ENCODE peak calls at places on chromosomes 12 and 14, in nine cellular contexts. One of them, this sample, is unnamed.

GRCh38 chr12:88639361-88639760 is 59.1 kb upstream of the KITLG start:
- DNase-seq in lower lobe of right lung: no peak
- DNase-seq in psoas muscle: no peak
- DNase-seq in GM23338: no peak
- DNase-seq in astrocyte of the cerebellum: no peak
- DNase-seq in Caco-2: no peak
- DNase-seq in mammary epithelial cell: no peak
- DNase-seq in retinal pigment epithelial cell: no peak
- DNase-seq in ascending aorta: no peak
- DNase-seq in this sample: peak

GRCh38 chr12:93139028-93139665 is 210.1 kb upstream of the EEA1 start:
- DNase-seq in lower lobe of right lung: no peak
- DNase-seq in psoas muscle: no peak
- DNase-seq in GM23338: no peak
- DNase-seq in astrocyte of the cerebellum: no peak
- DNase-seq in Caco-2: no peak
- DNase-seq in mammary epithelial cell: no peak
- DNase-seq in retinal pigment epithelial cell: no peak
- DNase-seq in ascending aorta: no peak
- DNase-seq in this sample: no peak

GRCh38 chr12:104049278-104050257 is at the start of gene GLT8D2:
- DNase-seq in lower lobe of right lung: peak
- DNase-seq in psoas muscle: peak
- DNase-seq in GM23338: peak
- DNase-seq in astrocyte of the cerebellum: peak
- DNase-seq in Caco-2: peak
- DNase-seq in mammary epithelial cell: peak
- DNase-seq in retinal pigment epithelial cell: no peak
- DNase-seq in ascending aorta: no peak
- DNase-seq in this sample: peak

GRCh38 chr12:48758186-48758585 is 30.7 kb downstream of the ADCY6 start:
- DNase-seq in lower lobe of right lung: no peak
- DNase-seq in psoas muscle: no peak
- DNase-seq in GM23338: no peak
- DNase-seq in astrocyte of the cerebellum: no peak
- DNase-seq in Caco-2: no peak
- DNase-seq in mammary epithelial cell: no peak
- DNase-seq in retinal pigment epithelial cell: no peak
- DNase-seq in ascending aorta: no peak
- DNase-seq in this sample: peak

GRCh38 chr12:67287311-67287710 is 18.2 kb downstream of the CAND1 start:
- DNase-seq in lower lobe of right lung: no peak
- DNase-seq in psoas muscle: no peak
- DNase-seq in GM23338: no peak
- DNase-seq in astrocyte of the cerebellum: no peak
- DNase-seq in Caco-2: no peak
- DNase-seq in mammary epithelial cell: no peak
- DNase-seq in retinal pigment epithelial cell: no peak
- DNase-seq in ascending aorta: no peak
- DNase-seq in this sample: no peak

GRCh38 chr12:41277019-41277770 is 89.1 kb downstream of the PDZRN4 start:
- DNase-seq in lower lobe of right lung: no peak
- DNase-seq in psoas muscle: no peak
- DNase-seq in GM23338: peak
- DNase-seq in astrocyte of the cerebellum: peak
- DNase-seq in Caco-2: peak
- DNase-seq in mammary epithelial cell: peak
- DNase-seq in retinal pigment epithelial cell: peak
- DNase-seq in ascending aorta: no peak
- DNase-seq in this sample: peak

GRCh38 chr14:23066855-23067744 is 9.8 kb upstream of the CDH24 start:
- DNase-seq in lower lobe of right lung: no peak
- DNase-seq in psoas muscle: no peak
- DNase-seq in GM23338: no peak
- DNase-seq in astrocyte of the cerebellum: no peak
- DNase-seq in Caco-2: no peak
- DNase-seq in mammary epithelial cell: no peak
- DNase-seq in retinal pigment epithelial cell: no peak
- DNase-seq in ascending aorta: no peak
- DNase-seq in this sample: no peak

GRCh38 chr14:93173943-93174395 is 10.7 kb downstream of the MOAP1 start:
- DNase-seq in lower lobe of right lung: no peak
- DNase-seq in psoas muscle: no peak
- DNase-seq in GM23338: no peak
- DNase-seq in astrocyte of the cerebellum: no peak
- DNase-seq in Caco-2: no peak
- DNase-seq in mammary epithelial cell: peak
- DNase-seq in retinal pigment epithelial cell: no peak
- DNase-seq in ascending aorta: no peak
- DNase-seq in this sample: no peak

GRCh38 chr12:68835333-68835908 is 27.4 kb downstream of the MDM2 start:
- DNase-seq in lower lobe of right lung: no peak
- DNase-seq in psoas muscle: no peak
- DNase-seq in GM23338: no peak
- DNase-seq in astrocyte of the cerebellum: no peak
- DNase-seq in Caco-2: no peak
- DNase-seq in mammary epithelial cell: no peak
- DNase-seq in retinal pigment epithelial cell: no peak
- DNase-seq in ascending aorta: no peak
- DNase-seq in this sample: no peak

GRCh38 chr12:49014547-49014946 is 4.0 kb downstream of the PRKAG1 start:
- DNase-seq in lower lobe of right lung: no peak
- DNase-seq in psoas muscle: no peak
- DNase-seq in GM23338: peak
- DNase-seq in astrocyte of the cerebellum: no peak
- DNase-seq in Caco-2: no peak
- DNase-seq in mammary epithelial cell: peak
- DNase-seq in retinal pigment epithelial cell: no peak
- DNase-seq in ascending aorta: no peak
- DNase-seq in this sample: peak

GRCh38 chr12:102114212-102114611 is 5.7 kb downstream of the NUP37 start:
- DNase-seq in lower lobe of right lung: no peak
- DNase-seq in psoas muscle: no peak
- DNase-seq in GM23338: no peak
- DNase-seq in astrocyte of the cerebellum: no peak
- DNase-seq in Caco-2: no peak
- DNase-seq in mammary epithelial cell: no peak
- DNase-seq in retinal pigment epithelial cell: no peak
- DNase-seq in ascending aorta: no peak
- DNase-seq in this sample: no peak

GRCh38 chr12:91985002-91985767 is 160.5 kb downstream of the BTG1 start:
- DNase-seq in lower lobe of right lung: no peak
- DNase-seq in psoas muscle: no peak
- DNase-seq in GM23338: no peak
- DNase-seq in astrocyte of the cerebellum: no peak
- DNase-seq in Caco-2: no peak
- DNase-seq in mammary epithelial cell: no peak
- DNase-seq in retinal pigment epithelial cell: no peak
- DNase-seq in ascending aorta: no peak
- DNase-seq in this sample: peak

GRCh38 chr14:58717821-58718220 is 80.1 kb downstream of the DACT1 start:
- DNase-seq in lower lobe of right lung: no peak
- DNase-seq in psoas muscle: no peak
- DNase-seq in GM23338: no peak
- DNase-seq in astrocyte of the cerebellum: no peak
- DNase-seq in Caco-2: no peak
- DNase-seq in mammary epithelial cell: no peak
- DNase-seq in retinal pigment epithelial cell: no peak
- DNase-seq in ascending aorta: no peak
- DNase-seq in this sample: no peak
- H3K4me3 ChIP-seq in lower lobe of right lung: no peak
- H3K4me3 ChIP-seq in psoas muscle: no peak
- H3K4me3 ChIP-seq in GM23338: no peak
- H3K4me3 ChIP-seq in astrocyte of the cerebellum: no peak
- H3K4me3 ChIP-seq in Caco-2: no peak
- H3K4me3 ChIP-seq in mammary epithelial cell: no peak
- H3K4me3 ChIP-seq in retinal pigment epithelial cell: no peak
- H3K4me3 ChIP-seq in ascending aorta: no peak
- H3K4me3 ChIP-seq in this sample: no peak

DNA sequence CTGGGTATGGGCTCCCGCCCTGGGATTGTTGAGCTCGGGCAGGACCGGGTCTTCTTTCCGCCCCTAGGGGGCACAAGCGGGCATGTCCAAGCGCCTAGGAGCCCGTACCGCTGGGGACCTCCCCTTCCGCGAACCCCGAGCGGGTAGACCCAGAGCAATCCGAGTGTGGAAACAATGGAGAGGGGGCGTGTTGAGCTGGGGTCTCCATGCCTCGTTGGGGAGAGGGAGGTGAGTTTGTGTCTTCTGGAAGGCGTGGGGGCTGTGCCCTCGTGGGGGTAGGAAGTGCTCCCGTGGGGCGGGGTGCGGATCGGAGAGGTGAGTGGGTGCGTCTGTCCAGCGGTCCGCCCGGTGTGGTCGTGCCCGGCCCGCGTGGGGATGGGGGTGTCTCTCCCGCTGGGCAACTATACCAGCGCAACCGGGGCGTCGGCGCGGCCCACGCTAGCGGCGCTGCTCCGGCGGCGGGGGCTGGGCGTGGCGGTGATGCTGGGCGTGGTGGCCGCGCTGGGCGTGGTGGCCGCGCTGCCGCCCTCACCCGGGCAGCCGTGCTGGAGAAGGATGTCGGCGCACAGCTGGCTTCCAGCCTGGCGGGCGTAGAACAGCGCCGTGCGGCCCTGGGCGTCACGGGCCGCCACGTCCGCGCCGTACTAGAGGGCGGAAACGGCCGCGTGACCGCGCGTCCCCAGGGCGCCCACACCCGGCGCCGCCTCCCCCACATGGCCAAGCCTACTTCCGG is 12.2 kb downstream of the AGAP2 start:
- DNase-seq in lower lobe of right lung: peak
- DNase-seq in psoas muscle: peak
- DNase-seq in GM23338: peak
- DNase-seq in astrocyte of the cerebellum: peak
- DNase-seq in Caco-2: peak
- DNase-seq in mammary epithelial cell: peak
- DNase-seq in retinal pigment epithelial cell: no peak
- DNase-seq in ascending aorta: no peak
- DNase-seq in this sample: peak
- TF ChIP-seq CTCF in lower lobe of right lung: peak
- TF ChIP-seq CTCF in psoas muscle: peak
- TF ChIP-seq CTCF in GM23338: peak
- TF ChIP-seq CTCF in astrocyte of the cerebellum: peak
- TF ChIP-seq CTCF in Caco-2: peak
- TF ChIP-seq CTCF in mammary epithelial cell: peak
- TF ChIP-seq CTCF in retinal pigment epithelial cell: peak
- TF ChIP-seq CTCF in ascending aorta: peak
- TF ChIP-seq CTCF in this sample: peak

GRCh38 chr12:52082668-52082987 is 3.1 kb downstream of the SMIM41 start:
- DNase-seq in lower lobe of right lung: no peak
- DNase-seq in psoas muscle: no peak
- DNase-seq in GM23338: no peak
- DNase-seq in astrocyte of the cerebellum: no peak
- DNase-seq in Caco-2: no peak
- DNase-seq in mammary epithelial cell: no peak
- DNase-seq in retinal pigment epithelial cell: no peak
- DNase-seq in ascending aorta: no peak
- DNase-seq in this sample: no peak

GRCh38 chr12:52082026-52082667 is 2.6 kb downstream of the SMIM41 start:
- DNase-seq in lower lobe of right lung: no peak
- DNase-seq in psoas muscle: peak
- DNase-seq in GM23338: peak
- DNase-seq in astrocyte of the cerebellum: no peak
- DNase-seq in Caco-2: no peak
- DNase-seq in mammary epithelial cell: no peak
- DNase-seq in retinal pigment epithelial cell: no peak
- DNase-seq in ascending aorta: no peak
- DNase-seq in this sample: peak

GRCh38 chr12:52079576-52080402 is at the start of gene SMIM41:
- DNase-seq in lower lobe of right lung: peak
- DNase-seq in psoas muscle: no peak
- DNase-seq in GM23338: peak
- DNase-seq in astrocyte of the cerebellum: no peak
- DNase-seq in Caco-2: no peak
- DNase-seq in mammary epithelial cell: no peak
- DNase-seq in retinal pigment epithelial cell: no peak
- DNase-seq in ascending aorta: no peak
- DNase-seq in this sample: no peak

GRCh38 chr12:52081263-52081733 is 1.8 kb downstream of the SMIM41 start:
- DNase-seq in lower lobe of right lung: no peak
- DNase-seq in psoas muscle: no peak
- DNase-seq in GM23338: no peak
- DNase-seq in astrocyte of the cerebellum: no peak
- DNase-seq in Caco-2: no peak
- DNase-seq in mammary epithelial cell: no peak
- DNase-seq in retinal pigment epithelial cell: no peak
- DNase-seq in ascending aorta: no peak
- DNase-seq in this sample: no peak

GRCh38 chr12:52080403-52081201 is 1.1 kb downstream of the SMIM41 start:
- DNase-seq in lower lobe of right lung: no peak
- DNase-seq in psoas muscle: no peak
- DNase-seq in GM23338: no peak
- DNase-seq in astrocyte of the cerebellum: no peak
- DNase-seq in Caco-2: no peak
- DNase-seq in mammary epithelial cell: no peak
- DNase-seq in retinal pigment epithelial cell: no peak
- DNase-seq in ascending aorta: no peak
- DNase-seq in this sample: no peak
- H3K4me3 ChIP-seq in lower lobe of right lung: peak
- H3K4me3 ChIP-seq in psoas muscle: no peak
- H3K4me3 ChIP-seq in GM23338: peak
- H3K4me3 ChIP-seq in astrocyte of the cerebellum: no peak
- H3K4me3 ChIP-seq in Caco-2: no peak
- H3K4me3 ChIP-seq in mammary epithelial cell: no peak
- H3K4me3 ChIP-seq in retinal pigment epithelial cell: no peak
- H3K4me3 ChIP-seq in ascending aorta: no peak
- H3K4me3 ChIP-seq in this sample: no peak

GRCh38 chr12:130084359-130084758 is 77.9 kb upstream of the FZD10 start:
- DNase-seq in lower lobe of right lung: no peak
- DNase-seq in psoas muscle: no peak
- DNase-seq in GM23338: no peak
- DNase-seq in astrocyte of the cerebellum: no peak
- DNase-seq in Caco-2: no peak
- DNase-seq in mammary epithelial cell: no peak
- DNase-seq in retinal pigment epithelial cell: no peak
- DNase-seq in ascending aorta: no peak
- DNase-seq in this sample: no peak

GRCh38 chr12:130086777-130087176 is 75.5 kb upstream of the FZD10 start:
- DNase-seq in lower lobe of right lung: no peak
- DNase-seq in psoas muscle: no peak
- DNase-seq in GM23338: no peak
- DNase-seq in astrocyte of the cerebellum: no peak
- DNase-seq in Caco-2: no peak
- DNase-seq in mammary epithelial cell: no peak
- DNase-seq in retinal pigment epithelial cell: no peak
- DNase-seq in ascending aorta: no peak
- DNase-seq in this sample: no peak

GRCh38 chr12:130088509-130088908 is 73.8 kb upstream of the FZD10 start:
- DNase-seq in lower lobe of right lung: no peak
- DNase-seq in psoas muscle: no peak
- DNase-seq in GM23338: no peak
- DNase-seq in astrocyte of the cerebellum: no peak
- DNase-seq in Caco-2: no peak
- DNase-seq in mammary epithelial cell: no peak
- DNase-seq in retinal pigment epithelial cell: no peak
- DNase-seq in ascending aorta: no peak
- DNase-seq in this sample: no peak

GRCh38 chr12:130086248-130086647 is 76.0 kb upstream of the FZD10 start:
- DNase-seq in lower lobe of right lung: no peak
- DNase-seq in psoas muscle: no peak
- DNase-seq in GM23338: peak
- DNase-seq in astrocyte of the cerebellum: no peak
- DNase-seq in Caco-2: no peak
- DNase-seq in mammary epithelial cell: no peak
- DNase-seq in retinal pigment epithelial cell: no peak
- DNase-seq in ascending aorta: no peak
- DNase-seq in this sample: no peak

GRCh38 chr12:130087222-130087621 is 75.0 kb upstream of the FZD10 start:
- DNase-seq in lower lobe of right lung: no peak
- DNase-seq in psoas muscle: no peak
- DNase-seq in GM23338: no peak
- DNase-seq in astrocyte of the cerebellum: no peak
- DNase-seq in Caco-2: no peak
- DNase-seq in mammary epithelial cell: no peak
- DNase-seq in retinal pigment epithelial cell: no peak
- DNase-seq in ascending aorta: no peak
- DNase-seq in this sample: no peak
- TF ChIP-seq CTCF in lower lobe of right lung: no peak
- TF ChIP-seq CTCF in psoas muscle: no peak
- TF ChIP-seq CTCF in GM23338: no peak
- TF ChIP-seq CTCF in astrocyte of the cerebellum: no peak
- TF ChIP-seq CTCF in Caco-2: no peak
- TF ChIP-seq CTCF in mammary epithelial cell: no peak
- TF ChIP-seq CTCF in retinal pigment epithelial cell: no peak
- TF ChIP-seq CTCF in ascending aorta: no peak
- TF ChIP-seq CTCF in this sample: no peak